ENCODE peak calls at places on chromosome 15, in nine cellular contexts. S is RPMI8226; Z is activated CD4-positive, alpha-beta T cell treated with anti-CD3 and anti-CD28 coated beads, Interleukin-2, amount 10 ng/mL, durations not matched to agents 7 days and 5 days; B is activated naive CD4-positive, alpha-beta T cell; P is activated naive CD8-positive, alpha-beta T cell treated with anti-CD3 and anti-CD28 coated beads, Interleukin-2, amount 10 ng/mL, durations not matched to agents 7 days and 5 days; I is T-helper 9 cell; Q is SW480; W is activated CD8-positive, alpha-beta memory T cell treated with anti-CD3 and anti-CD28 coated beads, Interleukin-2, amount 50 U/mL, for 48 hours; D is fibroblast of villous mesenchyme. L is an unnamed sample.

GRCh38 chr15:43958894-43959330 is 132.1 kb downstream of the WDR76 start:
- DNase-seq in S (no peak), Z (no peak), B (no peak), P (no peak), I (no peak), Q (no peak), W (no peak), D (peak; percentile 63), L (no peak)

GRCh38 chr15:33169625-33170024 is 24.9 kb downstream of the FMN1 start:
- DNase-seq in S (no peak), Z (no peak), B (no peak), P (no peak), I (no peak), Q (no peak), W (no peak), D (no peak), L (no peak)

GRCh38 chr15:67801926-67802914 is 23.1 kb upstream of the SKOR1 start:
- DNase-seq in S (no peak), Z (no peak), B (no peak), P (no peak), I (no peak), Q (peak; percentile 50), W (no peak), D (no peak), L (no peak)

GRCh38 chr15:36136054-36136453 is 443.4 kb upstream of the CDIN1 start:
- DNase-seq in S (no peak), Z (no peak), B (no peak), P (no peak), I (no peak), Q (no peak), W (no peak), D (no peak), L (no peak)

GRCh38 chr15:52857937-52858336 is 67.8 kb upstream of the ONECUT1 start:
- DNase-seq in S (no peak), Z (no peak), B (no peak), P (no peak), I (no peak), Q (no peak), W (no peak), D (no peak), L (no peak)

GRCh38 chr15:25066708-25067107 is 111.9 kb downstream of the SNRPN start:
- DNase-seq in S (no peak), Z (no peak), B (no peak), P (no peak), I (no peak), Q (no peak), W (no peak), D (no peak), L (no peak)

GRCh38 chr15:69919816-69920215 is 177.9 kb downstream of the TLE3 start:
- DNase-seq in S (peak; percentile 71), Z (no peak), B (no peak), P (no peak), I (no peak), Q (peak; percentile 34), W (peak; percentile 13), D (no peak), L (no peak)

GRCh38 chr15:70071799-70072198 is 25.9 kb downstream of the TLE3 start:
- DNase-seq in S (no peak), Z (no peak), B (no peak), P (no peak), I (no peak), Q (no peak), W (no peak), D (no peak), L (no peak)

GRCh38 chr15:83565553-83566159 is 88.3 kb upstream of the ADAMTSL3 start:
- DNase-seq in S (peak; percentile 19), Z (peak; percentile 11), B (no peak), P (no peak), I (no peak), Q (peak; percentile 41), W (no peak), D (peak; percentile 31), L (no peak)

GRCh38 chr15:72009207-72009606 is 108.7 kb downstream of the MYO9A start:
- DNase-seq in S (no peak), Z (no peak), B (no peak), P (no peak), I (no peak), Q (peak; percentile 57), W (no peak), D (no peak), L (no peak)

GRCh38 chr15:77180757-77181156 is 109.8 kb upstream of the TSPAN3 start:
- DNase-seq in S (no peak), Z (no peak), B (no peak), P (no peak), I (no peak), Q (no peak), W (no peak), D (peak; percentile 89), L (no peak)

GRCh38 chr15:52261498-52262242 is 33.9 kb downstream of the MYO5C start:
- DNase-seq in S (peak; percentile 94), Z (peak; percentile 78), B (no peak), P (peak; percentile 59), I (peak; percentile 3), Q (no peak), W (peak; percentile 79), D (peak; percentile 60), L (peak; percentile 94)

GRCh38 chr15:23846218-23846617 is 159.1 kb upstream of the NDN start:
- DNase-seq in S (no peak), Z (no peak), B (no peak), P (no peak), I (no peak), Q (no peak), W (no peak), D (no peak), L (no peak)

GRCh38 chr15:66834863-66835557 is 133.0 kb downstream of the SMAD6 start:
- DNase-seq in S (no peak), Z (no peak), B (no peak), P (no peak), I (no peak), Q (peak; percentile 33), W (no peak), D (no peak), L (no peak)

GRCh38 chr15:60875681-60876080 is 353.4 kb downstream of the RORA start:
- DNase-seq in S (no peak), Z (no peak), B (no peak), P (no peak), I (no peak), Q (no peak), W (no peak), D (no peak), L (no peak)

GRCh38 chr15:68654786-68655560 is 76.2 kb downstream of the CORO2B start:
- DNase-seq in S (no peak), Z (no peak), B (no peak), P (peak; percentile 11), I (no peak), Q (no peak), W (no peak), D (no peak), L (no peak)

GRCh38 chr15:34650177-34650576 is 66.7 kb upstream of the GOLGA8B start:
- DNase-seq in S (no peak), Z (no peak), B (no peak), P (no peak), I (no peak), Q (no peak), W (no peak), D (peak; percentile 74), L (no peak)